ENCODE peak calls at places on chromosomes 11 and 22, in four cellular contexts. T, N, V and S are unnamed samples.

GRCh38 chr11:1290052-1291040 is 19.1 kb downstream of the TOLLIP start:
- DNase-seq in T (no peak), N (no peak), V (no peak), S (no peak)

GRCh38 chr11:112822478-112823274 is 138.5 kb upstream of the NCAM1 start:
- DNase-seq in T (no peak), N (no peak), V (no peak), S (peak)

GRCh38 chr22:26097840-26098239 is 71.4 kb upstream of the SEZ6L start:
- DNase-seq in T (no peak), N (no peak), V (no peak), S (no peak)

GRCh38 chr22:39496131-39496838 is 5.8 kb upstream of the MIEF1 start:
- DNase-seq in T (peak), N (no peak), V (peak), S (peak)

GRCh38 chr11:77053217-77054013 is 13.4 kb upstream of the CAPN5 start:
- DNase-seq in T (no peak), N (no peak), V (no peak), S (no peak)

GRCh38 chr11:70650075-70650909 is 252.0 kb downstream of the CTTN start:
- DNase-seq in T (peak), N (peak), V (peak), S (peak)

GRCh38 chr11:96794152-96794551 is 404.3 kb downstream of the JRKL start:
- DNase-seq in T (no peak), N (no peak), V (no peak), S (peak)

GRCh38 chr11:13055200-13055599 is 46.1 kb downstream of the RASSF10 start:
- DNase-seq in T (no peak), N (no peak), V (no peak), S (no peak)

GRCh38 chr11:34234086-34234740 is 123.6 kb downstream of the ABTB2 start:
- DNase-seq in T (no peak), N (peak), V (peak), S (peak)

GRCh38 chr11:21105196-21105917 is 436.0 kb downstream of the NELL1 start:
- DNase-seq in T (no peak), N (no peak), V (no peak), S (no peak)

DNA sequence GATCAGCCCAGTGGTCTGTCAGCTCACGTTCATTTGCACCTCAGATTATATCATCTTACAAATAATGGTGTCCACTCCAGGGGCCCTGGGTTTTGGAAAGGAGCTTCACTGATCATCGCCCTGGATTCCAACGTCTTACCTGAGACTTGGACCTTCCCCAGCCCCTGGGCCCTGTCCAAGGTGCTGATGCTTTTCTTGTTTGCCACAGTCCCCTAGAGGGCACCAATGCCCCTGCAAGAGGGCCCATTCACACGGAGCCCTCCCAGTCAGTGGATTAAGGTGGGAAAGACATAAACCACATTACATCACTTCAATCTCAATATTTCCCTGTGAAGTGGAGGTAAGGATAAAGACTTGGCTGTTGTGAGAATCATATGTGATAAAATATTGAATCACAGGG is 167.2 kb downstream of the BUD13 start:
- DNase-seq in T (peak), N (peak), V (peak), S (peak)
- TF ChIP-seq CTCF in T (peak), N (no peak), V (peak), S (peak)

GRCh38 chr11:73467505-73467904 is 91.3 kb downstream of the RELT start:
- DNase-seq in T (no peak), N (no peak), V (no peak), S (no peak)
- TF ChIP-seq CTCF in T (no peak), N (no peak), V (no peak), S (no peak)

GRCh38 chr11:119608201-119608600 is 120.8 kb downstream of the NECTIN1 start:
- DNase-seq in T (no peak), N (no peak), V (no peak), S (no peak)

GRCh38 chr11:119607726-119608125 is 121.3 kb downstream of the NECTIN1 start:
- DNase-seq in T (no peak), N (no peak), V (no peak), S (no peak)

GRCh38 chr11:119611027-119611426 is 118.0 kb downstream of the NECTIN1 start:
- DNase-seq in T (no peak), N (no peak), V (no peak), S (no peak)

GRCh38 chr11:119605137-119605675 is 123.8 kb downstream of the NECTIN1 start:
- DNase-seq in T (no peak), N (no peak), V (no peak), S (no peak)

DNA sequence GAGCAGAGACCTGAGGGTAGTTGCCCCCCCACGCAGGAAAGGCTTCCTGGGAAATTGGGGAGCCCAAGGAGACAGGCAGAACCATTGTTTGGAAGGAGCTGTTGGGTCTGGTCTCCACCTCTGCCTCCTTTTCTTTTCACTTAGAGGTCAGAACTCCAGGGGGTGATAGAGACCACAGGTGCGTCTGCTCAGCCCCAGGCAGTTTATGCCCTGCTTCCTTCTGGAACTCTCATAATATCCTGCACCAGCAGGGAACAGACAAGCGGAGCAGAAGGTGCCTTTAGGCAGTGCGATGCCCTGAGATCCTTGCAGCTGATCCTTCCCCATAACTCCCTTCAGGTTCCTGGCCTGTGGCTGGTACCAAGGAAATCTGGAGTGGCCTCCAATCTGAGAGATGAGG is 120.2 kb downstream of the NECTIN1 start:
- DNase-seq in T (no peak), N (no peak), V (no peak), S (no peak)
- TF ChIP-seq CTCF in T (no peak), N (no peak), V (no peak), S (no peak)

DNA sequence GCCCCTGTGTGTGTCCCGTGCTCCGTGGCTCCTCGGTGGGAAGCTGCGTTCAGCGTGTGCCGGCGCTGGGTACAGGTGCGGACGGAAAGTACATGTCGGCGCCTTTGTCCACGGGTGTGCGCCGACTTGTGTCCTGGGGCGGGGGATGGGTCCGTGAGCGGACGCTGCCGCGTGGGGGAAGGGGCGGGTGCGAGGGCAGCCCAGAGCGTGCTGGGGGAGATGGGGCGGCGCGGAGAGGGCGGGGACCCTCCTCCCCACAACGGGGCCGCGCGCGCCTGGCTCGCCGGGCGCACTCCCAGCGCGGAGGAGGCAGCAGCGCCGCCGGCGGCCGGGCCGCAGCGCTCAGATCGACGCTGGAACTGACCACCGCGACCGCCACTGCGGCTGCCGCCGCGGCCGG is 33.6 kb upstream of the RELT start:
- DNase-seq in T (peak), N (no peak), V (no peak), S (no peak)
- TF ChIP-seq CTCF in T (no peak), N (no peak), V (no peak), S (no peak)